ENCODE peak calls at places on chromosomes 13 and 19, in four cellular contexts. H, J, X and S are unnamed samples.

GRCh38 chr13:47628666-47629065 is 372.4 kb downstream of the SUCLA2 start:
- DNase-seq in H (no peak), J (no peak), X (no peak), S (no peak)

GRCh38 chr19:32203161-32203560 is 142.2 kb upstream of the ZNF507 start:
- DNase-seq in H (no peak), J (no peak), X (no peak), S (peak)

GRCh38 chr13:93505104-93505952 is 278.7 kb downstream of the GPC6 start:
- DNase-seq in H (no peak), J (peak), X (no peak), S (no peak)

GRCh38 chr13:106570354-106570822 is 2.5 kb upstream of the ARGLU1 start:
- DNase-seq in H (peak), J (no peak), X (no peak), S (peak)

GRCh38 chr13:114099918-114100445 is 32.4 kb downstream of the RASA3 start:
- DNase-seq in H (no peak), J (peak), X (no peak), S (no peak)

GRCh38 chr13:31951215-31951678 is 80.3 kb upstream of the FRY start:
- DNase-seq in H (no peak), J (no peak), X (peak), S (no peak)

GRCh38 chr13:44474122-44474910 is 100.7 kb downstream of the SERP2 start:
- DNase-seq in H (no peak), J (peak), X (no peak), S (peak)

GRCh38 chr19:57572415-57572947 is 6.2 kb downstream of the ZNF416 start:
- DNase-seq in H (no peak), J (no peak), X (no peak), S (no peak)

GRCh38 chr13:35865341-35866240 is 265.6 kb downstream of the DCLK1 start:
- DNase-seq in H (no peak), J (no peak), X (no peak), S (no peak)

GRCh38 chr19:44890366-44891015 is 563 bp upstream of the TOMM40 start:
- DNase-seq in H (peak), J (peak), X (peak), S (peak)

GRCh38 chr19:14149509-14149994 is 13.2 kb upstream of the ASF1B start:
- DNase-seq in H (no peak), J (no peak), X (no peak), S (no peak)

GRCh38 chr19:16319466-16319865 is 5.2 kb upstream of the KLF2 start:
- DNase-seq in H (no peak), J (no peak), X (no peak), S (no peak)

GRCh38 chr13:73765651-73766384 is 368.4 kb downstream of the KLF12 start:
- DNase-seq in H (no peak), J (peak), X (no peak), S (peak)

GRCh38 chr13:85266331-85266730 is 532.9 kb downstream of the SLITRK6 start:
- DNase-seq in H (no peak), J (no peak), X (no peak), S (no peak)

GRCh38 chr13:101474419-101474957 is 22.0 kb downstream of the ITGBL1 start:
- DNase-seq in H (no peak), J (no peak), X (no peak), S (no peak)

GRCh38 chr13:36788276-36788675 is 30.7 kb upstream of the RFXAP start:
- DNase-seq in H (no peak), J (no peak), X (no peak), S (no peak)

GRCh38 chr19:42942187-42942789 is 5.3 kb upstream of the PSG7 start:
- DNase-seq in H (peak), J (peak), X (no peak), S (no peak)

GRCh38 chr13:72886272-72887062 is 104.5 kb downstream of the PIBF1 start:
- DNase-seq in H (no peak), J (no peak), X (no peak), S (no peak)

GRCh38 chr19:28488006-28488405 is 724.9 kb downstream of the UQCRFS1 start:
- DNase-seq in H (no peak), J (no peak), X (no peak), S (no peak)

GRCh38 chr19:750640-751423 is at the start of gene MISP:
- DNase-seq in H (peak), J (no peak), X (no peak), S (no peak)

GRCh38 chr19:55114566-55115145 is 2.8 kb downstream of the PPP1R12C start:
- DNase-seq in H (no peak), J (no peak), X (no peak), S (no peak)

GRCh38 chr13:29909975-29910674 is 59.7 kb upstream of the UBL3 start:
- DNase-seq in H (no peak), J (no peak), X (no peak), S (no peak)

GRCh38 chr19:48874309-48875135 is 2.3 kb downstream of the PPP1R15A start:
- DNase-seq in H (peak), J (no peak), X (no peak), S (no peak)

GRCh38 chr13:44779085-44779484 is 203.0 kb upstream of the TSC22D1 start:
- DNase-seq in H (no peak), J (no peak), X (no peak), S (no peak)

GRCh38 chr13:42708391-42708790 is 73.0 kb upstream of the FAM216B start:
- DNase-seq in H (no peak), J (no peak), X (no peak), S (no peak)

GRCh38 chr13:21347753-21348318 is 111.3 kb downstream of the ZDHHC20 start:
- DNase-seq in H (no peak), J (no peak), X (no peak), S (no peak)
- TF ChIP-seq FOXM1 in H (no peak), J (no peak), X (no peak), S (no peak)

DNA sequence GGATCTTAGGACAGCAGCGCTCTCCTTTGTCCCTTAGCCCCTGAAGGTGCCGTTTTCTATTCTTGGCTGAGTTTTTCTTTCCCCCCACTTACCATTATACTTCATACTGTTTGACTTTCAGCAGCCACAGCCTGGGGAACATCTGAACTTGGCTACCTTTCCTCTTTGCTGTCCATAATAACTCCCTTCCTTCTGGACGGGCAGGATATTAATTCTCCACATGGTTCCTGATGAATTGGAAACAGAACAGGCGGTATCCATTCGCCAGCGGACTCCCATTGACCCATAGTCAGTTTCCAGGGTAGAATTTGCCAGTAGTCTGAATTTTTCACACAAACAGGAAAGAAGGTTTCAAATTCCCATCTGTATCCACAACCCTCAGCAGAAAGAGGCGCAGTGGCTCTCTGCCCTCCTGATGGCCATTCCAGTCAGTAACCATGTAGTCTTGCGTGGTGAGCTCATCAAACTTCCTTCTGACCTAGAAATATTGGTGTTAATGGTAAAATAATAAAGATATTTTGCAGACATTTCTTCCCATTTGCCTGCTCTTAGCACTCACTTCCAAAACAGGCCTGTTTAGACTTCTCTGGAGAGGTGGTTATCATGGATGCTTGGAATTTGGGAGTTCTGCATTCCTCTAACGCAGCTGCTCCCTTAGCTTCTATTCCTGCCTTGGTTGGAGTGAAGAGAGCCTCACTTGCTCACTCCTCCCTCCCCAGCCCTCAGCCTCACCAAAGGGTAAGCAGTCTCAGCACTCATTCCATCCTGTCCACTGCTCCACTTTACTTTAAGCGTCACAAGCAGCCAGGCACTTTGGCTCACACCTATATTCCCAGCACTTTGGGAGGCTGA is 74.9 kb upstream of the OXGR1 start:
- DNase-seq in H (no peak), J (no peak), X (no peak), S (no peak)
- TF ChIP-seq TARDBP in H (no peak), J (no peak), X (no peak), S (no peak)

GRCh38 chr19:6662692-6663091 is 7.3 kb downstream of the TNFSF14 start:
- DNase-seq in H (no peak), J (no peak), X (no peak), S (no peak)

GRCh38 chr19:6664916-6665315 is 5.0 kb downstream of the TNFSF14 start:
- DNase-seq in H (no peak), J (no peak), X (no peak), S (no peak)

GRCh38 chr19:6663236-6664187 is 6.4 kb downstream of the TNFSF14 start:
- DNase-seq in H (no peak), J (no peak), X (no peak), S (no peak)

GRCh38 chr19:6660930-6661329 is 9.0 kb downstream of the TNFSF14 start:
- DNase-seq in H (no peak), J (no peak), X (no peak), S (no peak)
- TF ChIP-seq FOXM1 in H (no peak), J (no peak), X (no peak), S (no peak)

DNA sequence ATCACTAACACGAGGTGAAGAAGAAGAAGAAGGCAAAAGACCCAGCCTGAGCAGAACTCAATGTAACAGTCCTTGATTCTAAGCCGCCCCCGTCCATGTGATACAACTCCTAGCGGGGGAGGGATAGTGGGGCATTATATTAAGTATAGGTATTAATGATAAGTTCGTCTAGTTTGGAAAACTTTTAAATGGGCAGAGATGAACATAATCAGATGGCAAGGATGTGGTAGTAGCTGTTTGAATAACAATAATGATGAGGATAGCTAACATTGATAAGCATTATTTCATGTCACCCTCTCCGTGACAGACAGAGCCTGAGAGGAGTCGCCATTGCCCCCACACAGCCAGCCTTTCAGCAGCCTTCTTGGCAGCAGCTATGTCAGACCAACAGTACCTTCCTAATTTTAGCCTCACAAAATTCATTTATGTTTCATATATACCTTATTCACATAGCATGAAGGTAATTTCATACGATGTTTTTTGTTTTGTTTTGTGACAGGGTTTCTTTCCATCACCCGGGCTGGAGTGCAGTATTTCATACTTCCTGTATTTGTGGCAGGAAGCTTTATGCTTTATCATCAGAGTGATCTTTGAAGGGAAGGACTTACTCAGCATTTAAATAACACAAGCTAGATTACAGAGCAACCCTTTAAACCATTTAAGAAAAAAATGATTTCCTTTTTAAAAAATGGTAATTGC is 64.4 kb upstream of the NPAS1 start:
- DNase-seq in H (peak), J (peak), X (no peak), S (no peak)
- TF ChIP-seq TARDBP in H (no peak), J (no peak), X (no peak), S (no peak)

DNA sequence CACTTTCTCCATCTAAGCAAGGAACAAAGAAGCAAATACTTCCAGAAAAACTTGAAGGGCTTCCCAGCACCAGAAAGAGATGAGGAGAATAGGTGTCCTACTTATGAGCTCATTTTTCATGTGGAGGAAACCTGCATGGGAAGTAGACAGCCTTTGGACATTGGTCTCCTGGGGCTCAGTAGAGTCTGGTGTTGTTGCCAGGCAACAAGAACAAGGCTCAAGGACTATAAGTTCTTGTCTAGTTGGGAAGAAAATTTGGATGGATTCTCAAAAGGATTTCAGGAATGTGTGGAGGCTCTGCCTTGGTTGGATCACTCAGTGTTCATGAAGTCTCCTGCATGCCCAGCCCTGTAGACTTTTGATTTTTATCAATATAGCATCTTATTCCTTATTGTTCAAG is 84.5 kb downstream of the MBNL2 start:
- DNase-seq in H (no peak), J (peak), X (no peak), S (no peak)
- TF ChIP-seq FOXM1 in H (no peak), J (no peak), X (no peak), S (no peak)

GRCh38 chr19:51810228-51810627 is 15.3 kb downstream of the FPR3 start:
- DNase-seq in H (no peak), J (peak), X (no peak), S (no peak)

GRCh38 chr19:51820821-51821446 is 26.0 kb downstream of the FPR3 start:
- DNase-seq in H (no peak), J (no peak), X (no peak), S (no peak)

GRCh38 chr19:51811344-51811743 is 16.4 kb downstream of the FPR3 start:
- DNase-seq in H (no peak), J (no peak), X (no peak), S (no peak)

GRCh38 chr19:51809787-51810186 is 14.8 kb downstream of the FPR3 start:
- DNase-seq in H (no peak), J (peak), X (no peak), S (no peak)

DNA sequence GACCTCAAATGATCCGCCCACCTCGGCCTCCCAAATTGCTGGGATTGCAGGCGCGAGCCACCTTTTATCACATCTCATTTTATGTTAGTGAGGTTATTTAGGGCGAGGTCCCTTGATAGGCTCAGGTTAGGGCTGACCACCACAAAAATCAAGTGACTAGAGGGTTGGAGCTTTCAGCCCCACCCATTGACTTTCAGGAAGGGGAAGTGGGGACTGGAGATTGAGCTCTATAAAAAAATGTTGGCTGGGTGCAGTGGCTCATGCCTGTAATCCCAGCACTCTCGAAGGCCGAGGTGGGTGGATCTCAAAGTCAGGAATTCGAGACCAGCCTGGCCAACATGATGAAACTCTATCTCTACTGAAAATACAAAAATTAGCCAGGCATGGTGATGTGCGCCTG is 20.1 kb downstream of the FPR3 start:
- DNase-seq in H (no peak), J (no peak), X (no peak), S (no peak)
- TF ChIP-seq TARDBP in H (no peak), J (no peak), X (no peak), S (no peak)